ENCODE peak calls at places on chromosomes 3 and 15, in four cellular contexts. K is Peyer's patch, S is heart right ventricle, U is psoas muscle. F is an unnamed sample.

GRCh38 chr3:72262707-72263106 is 477.8 kb upstream of the PROK2 start:
- DNase-seq in K (no peak), S (no peak), U (no peak), F (no peak)

GRCh38 chr3:138640537-138640936 is 32.0 kb downstream of the FAIM start:
- DNase-seq in K (no peak), S (no peak), U (no peak), F (no peak)

GRCh38 chr3:55824406-55824805 is 337.3 kb upstream of the WNT5A start:
- DNase-seq in K (no peak), S (no peak), U (no peak), F (no peak)

GRCh38 chr15:97968380-97968779 is 7.9 kb downstream of the ARRDC4 start:
- DNase-seq in K (no peak), S (no peak), U (no peak), F (no peak)

GRCh38 chr15:87949214-87949933 is 307.2 kb downstream of the NTRK3 start:
- DNase-seq in K (no peak), S (no peak), U (no peak), F (no peak)

GRCh38 chr3:36477655-36478054 is 97.4 kb downstream of the STAC start:
- DNase-seq in K (no peak), S (no peak), U (no peak), F (no peak)

GRCh38 chr15:73323374-73323955 is 45.3 kb downstream of the HCN4 start:
- DNase-seq in K (no peak), S (no peak), U (no peak), F (no peak)

GRCh38 chr3:123414958-123415792 is 33.7 kb downstream of the ADCY5 start:
- DNase-seq in K (no peak), S (peak), U (no peak), F (no peak)

GRCh38 chr3:178485756-178486155 is 50.5 kb upstream of the KCNMB2 start:
- DNase-seq in K (no peak), S (no peak), U (no peak), F (no peak)

GRCh38 chr15:63833246-63833696 is 477 bp downstream of the HERC1 start:
- DNase-seq in K (peak), S (peak), U (peak), F (peak)

GRCh38 chr3:196496183-196496582 is 7.4 kb downstream of the RNF168 start:
- DNase-seq in K (no peak), S (no peak), U (no peak), F (no peak)

GRCh38 chr3:183814240-183814639 is 11.1 kb downstream of the MAP6D1 start:
- DNase-seq in K (no peak), S (no peak), U (no peak), F (no peak)

GRCh38 chr3:53774414-53774813 is 71.8 kb downstream of the CHDH start:
- DNase-seq in K (no peak), S (no peak), U (no peak), F (no peak)

GRCh38 chr15:81155375-81156218 is 21.5 kb downstream of the CFAP161 start:
- DNase-seq in K (peak), S (no peak), U (peak), F (no peak)

GRCh38 chr3:160540546-160540945 is 24.8 kb downstream of the KPNA4 start:
- DNase-seq in K (no peak), S (no peak), U (no peak), F (no peak)

GRCh38 chr3:136778865-136779264 is 26.7 kb upstream of the STAG1 start:
- DNase-seq in K (no peak), S (no peak), U (no peak), F (no peak)

GRCh38 chr3:45092132-45093031 is 53.8 kb downstream of the CDCP1 start:
- DNase-seq in K (peak), S (no peak), U (no peak), F (peak)

GRCh38 chr3:64806668-64807067 is 118.9 kb upstream of the ADAMTS9 start:
- DNase-seq in K (no peak), S (no peak), U (no peak), F (no peak)

DNA sequence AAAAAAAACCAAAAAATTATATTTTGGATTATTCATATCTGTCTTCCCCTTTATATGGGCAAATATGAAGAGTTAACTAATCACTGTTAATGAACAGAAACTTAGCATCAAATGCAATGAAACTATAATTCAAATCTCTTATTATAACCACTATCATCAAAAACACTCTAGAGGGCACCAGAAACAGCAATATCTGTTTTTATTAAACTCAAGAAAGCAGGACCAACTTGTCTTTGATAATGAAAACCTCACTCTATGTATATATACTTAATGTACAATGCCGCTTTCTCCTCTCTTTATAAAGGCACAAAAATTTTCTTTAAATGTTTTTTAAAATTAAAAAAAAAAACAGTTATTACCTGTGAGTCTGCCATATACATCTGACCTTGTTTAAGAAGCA is 92.7 kb downstream of the UACA start:
- DNase-seq in K (no peak), S (no peak), U (no peak), F (no peak)
- TF ChIP-seq CTCF in K (peak), S (peak), U (no peak), F (no peak)

GRCh38 chr3:133574260-133574881 is 885 bp downstream of the CDV3 start:
- DNase-seq in K (peak), S (peak), U (peak), F (peak)

GRCh38 chr3:133573629-133574194 is at the start of gene CDV3:
- DNase-seq in K (no peak), S (no peak), U (no peak), F (no peak)

GRCh38 chr3:133572158-133573053 is 1.1 kb upstream of the CDV3 start:
- DNase-seq in K (no peak), S (no peak), U (no peak), F (peak)

GRCh38 chr3:133575121-133575520 is 1.6 kb downstream of the CDV3 start:
- DNase-seq in K (no peak), S (no peak), U (no peak), F (no peak)

DNA sequence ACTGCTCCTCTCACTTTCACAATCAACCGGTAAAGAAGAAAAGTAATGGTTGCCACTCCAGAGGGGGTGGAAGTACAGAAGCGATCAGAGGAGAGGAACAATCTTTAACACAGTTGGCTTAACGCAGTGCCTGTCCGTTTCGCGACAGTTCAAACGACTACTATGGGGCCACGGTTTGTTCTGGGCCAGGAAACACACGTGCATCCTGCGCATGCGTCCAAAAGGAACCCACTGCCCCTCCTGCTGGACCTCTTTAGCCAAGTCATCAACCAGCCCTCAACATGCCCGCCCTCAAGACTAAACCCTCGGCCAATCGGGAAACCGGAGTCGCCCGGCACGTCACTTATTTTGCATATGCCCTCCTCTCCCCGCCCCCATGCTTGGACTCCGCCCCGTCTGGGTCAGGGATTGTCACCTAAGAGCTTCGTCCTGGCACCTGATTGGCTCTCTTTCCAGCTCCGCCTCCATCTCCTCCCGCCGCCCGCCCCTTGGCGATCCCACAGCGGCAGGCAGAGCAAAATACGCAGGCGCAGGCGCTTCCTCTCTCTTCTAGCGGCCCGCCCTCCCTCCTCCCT is 345 bp upstream of the CDV3 start:
- DNase-seq in K (peak), S (peak), U (peak), F (peak)
- TF ChIP-seq CTCF in K (peak), S (peak), U (no peak), F (peak)

DNA sequence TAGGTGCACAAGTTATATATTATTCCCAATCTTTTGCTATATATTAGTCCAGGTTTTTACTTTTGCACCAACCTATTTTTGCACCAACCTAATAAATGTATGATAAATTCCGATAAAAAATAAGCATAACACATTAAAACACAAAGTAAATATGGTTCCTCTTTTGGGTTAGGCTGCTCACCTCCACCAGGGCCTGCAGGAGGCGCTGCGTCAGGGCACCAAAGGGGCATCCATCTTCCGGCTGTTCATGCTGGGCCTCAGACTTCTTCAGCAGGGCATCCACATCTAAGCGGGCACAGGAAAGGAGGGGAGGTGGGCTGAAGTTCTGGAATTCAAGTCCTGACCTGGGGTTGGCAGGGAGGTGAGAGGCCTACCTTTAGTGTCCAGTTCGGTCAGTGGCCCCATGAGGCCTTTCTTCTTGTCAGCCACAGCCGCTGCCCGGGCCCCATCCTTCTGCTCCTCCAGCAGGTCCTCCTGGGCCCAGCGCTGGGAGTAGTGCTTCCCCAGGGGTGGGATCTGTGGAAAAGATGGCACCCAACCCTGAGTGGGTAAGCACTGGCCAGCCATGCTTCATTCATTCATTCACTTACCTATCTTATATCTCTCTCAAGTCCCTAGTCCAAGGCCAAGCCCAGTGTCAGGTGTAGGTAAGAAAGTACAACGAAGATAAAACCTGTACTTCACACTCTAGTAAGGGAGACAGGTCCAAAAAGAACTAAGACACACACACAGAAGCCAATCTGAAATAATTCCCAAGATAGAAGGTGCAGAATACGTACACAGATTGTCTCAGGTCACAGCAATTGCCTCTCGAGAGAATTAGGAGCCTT is 5.2 kb downstream of the TADA3 start:
- DNase-seq in K (no peak), S (no peak), U (no peak), F (no peak)
- TF ChIP-seq CTCF in K (peak), S (peak), U (no peak), F (no peak)

DNA sequence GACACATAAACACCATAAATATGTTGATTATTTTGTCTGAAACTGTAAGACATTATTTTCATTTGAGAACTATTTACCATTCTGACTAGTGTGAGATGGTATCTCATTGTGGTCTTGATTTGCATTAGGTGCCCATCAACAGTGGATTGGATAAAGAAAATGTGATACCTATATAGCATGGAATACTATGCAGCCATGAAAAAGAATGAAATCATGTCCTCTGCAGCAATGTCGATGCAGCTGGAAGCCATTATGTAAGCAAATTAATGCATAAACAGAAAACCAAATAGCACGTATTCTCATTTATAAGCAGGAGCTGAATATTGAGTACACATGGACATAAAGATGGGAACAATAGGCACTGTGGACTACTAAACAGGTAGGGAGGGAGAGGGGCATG is 258.7 kb upstream of the TPRG1 start:
- DNase-seq in K (no peak), S (no peak), U (no peak), F (no peak)
- TF ChIP-seq CTCF in K (no peak), S (no peak), U (no peak), F (no peak)

F was measured in mucosa of descending colon.